ENCODE peak calls at places on chromosomes 4 and X, in nine cellular contexts. T, G, B, L, R, A, S, Q and C are unnamed samples.

GRCh38 chr4:8369426-8370105 is 71.0 kb downstream of the ACOX3 start:
- DNase-seq in T (no peak), G (no peak), B (no peak), L (no peak), R (no peak), A (no peak), S (no peak), Q (no peak), C (no peak)

GRCh38 chr4:118335316-118335715 is 17.5 kb downstream of the PRSS12 start:
- DNase-seq in T (no peak), G (no peak), B (no peak), L (no peak), R (no peak), A (no peak), S (no peak), Q (no peak), C (no peak)

GRCh38 chr4:52991452-52991851 is 129.3 kb downstream of the RASL11B start:
- DNase-seq in T (no peak), G (no peak), B (no peak), L (no peak), R (no peak), A (no peak), S (no peak), Q (no peak), C (no peak)

GRCh38 chrX:154502098-154502497 is 11.7 kb upstream of the SLC10A3 start:
- DNase-seq in T (no peak), G (no peak), B (no peak), L (no peak), R (no peak), A (no peak), S (no peak), Q (no peak), C (no peak)

GRCh38 chr4:157096439-157096838 is 20.5 kb downstream of the GLRB start:
- DNase-seq in T (peak), G (no peak), B (no peak), L (no peak), R (no peak), A (no peak), S (no peak), Q (peak), C (no peak)

GRCh38 chrX:22527302-22527701 is 254.6 kb downstream of the CBLL2 start:
- DNase-seq in T (no peak), G (no peak), B (no peak), L (no peak), R (no peak), A (no peak), S (no peak), Q (no peak), C (no peak)

GRCh38 chr4:113745724-113746123 is 15.8 kb downstream of the CAMK2D start:
- DNase-seq in T (no peak), G (no peak), B (no peak), L (no peak), R (no peak), A (no peak), S (no peak), Q (no peak), C (no peak)

GRCh38 chr4:54063737-54064316 is 578 bp downstream of the CHIC2 start:
- DNase-seq in T (peak), G (peak), B (no peak), L (no peak), R (peak), A (peak), S (peak), Q (no peak), C (peak)

GRCh38 chr4:183816882-183817509 is 88.1 kb upstream of the STOX2 start:
- DNase-seq in T (no peak), G (no peak), B (no peak), L (no peak), R (no peak), A (no peak), S (no peak), Q (no peak), C (no peak)

GRCh38 chr4:140237616-140238352 is 83.8 kb upstream of the MAML3 start:
- DNase-seq in T (peak), G (no peak), B (no peak), L (peak), R (peak), A (peak), S (peak), Q (peak), C (peak)

GRCh38 chr4:118076958-118077766 is 42.9 kb downstream of the NDST3 start:
- DNase-seq in T (peak), G (no peak), B (no peak), L (no peak), R (no peak), A (peak), S (no peak), Q (peak), C (no peak)

GRCh38 chrX:103607385-103608304 is at the start of gene TCEAL3:
- DNase-seq in T (peak), G (peak), B (peak), L (no peak), R (peak), A (peak), S (peak), Q (peak), C (peak)

GRCh38 chrX:19040373-19040772 is 56.5 kb upstream of the PHKA2 start:
- DNase-seq in T (no peak), G (no peak), B (no peak), L (no peak), R (no peak), A (no peak), S (no peak), Q (no peak), C (no peak)

GRCh38 chrX:34900691-34901090 is 41.9 kb upstream of the FAM47B start:
- DNase-seq in T (peak), G (no peak), B (no peak), L (no peak), R (no peak), A (no peak), S (no peak), Q (peak), C (no peak)

GRCh38 chr4:177447417-177448004 is 5.3 kb upstream of the AGA start:
- DNase-seq in T (no peak), G (no peak), B (no peak), L (no peak), R (no peak), A (no peak), S (no peak), Q (no peak), C (no peak)

GRCh38 chrX:153775293-153775595 is 5.6 kb upstream of the SRPK3 start:
- DNase-seq in T (no peak), G (no peak), B (no peak), L (no peak), R (no peak), A (no peak), S (no peak), Q (no peak), C (no peak)

GRCh38 chr4:2848449-2848848 is 4.8 kb downstream of the ADD1 start:
- DNase-seq in T (no peak), G (no peak), B (no peak), L (no peak), R (no peak), A (no peak), S (no peak), Q (peak), C (no peak)

GRCh38 chr4:108502366-108502765 is 118.0 kb upstream of the RPL34 start:
- DNase-seq in T (no peak), G (no peak), B (no peak), L (no peak), R (no peak), A (no peak), S (no peak), Q (no peak), C (no peak)

GRCh38 chr4:120731561-120731960 is 191.0 kb downstream of the PRDM5 start:
- DNase-seq in T (peak), G (no peak), B (no peak), L (no peak), R (no peak), A (no peak), S (no peak), Q (peak), C (no peak)

GRCh38 chr4:152480901-152481300 is 55.0 kb downstream of the FBXW7 start:
- DNase-seq in T (no peak), G (no peak), B (no peak), L (no peak), R (no peak), A (no peak), S (no peak), Q (no peak), C (no peak)

GRCh38 chr4:182238355-182238931 is 4.8 kb upstream of the TENM3 start:
- DNase-seq in T (no peak), G (no peak), B (no peak), L (no peak), R (no peak), A (no peak), S (no peak), Q (peak), C (no peak)

GRCh38 chrX:63434665-63435064 is 83.5 kb upstream of the SPIN4 start:
- DNase-seq in T (no peak), G (no peak), B (no peak), L (no peak), R (no peak), A (peak), S (no peak), Q (peak), C (no peak)

GRCh38 chr4:164252286-164252685 is 501.6 kb upstream of the SMIM31 start:
- DNase-seq in T (peak), G (no peak), B (no peak), L (no peak), R (no peak), A (no peak), S (no peak), Q (peak), C (peak)

GRCh38 chr4:8578717-8579116 is 1.5 kb upstream of the GPR78 start:
- DNase-seq in T (no peak), G (no peak), B (no peak), L (no peak), R (no peak), A (no peak), S (no peak), Q (no peak), C (no peak)

GRCh38 chrX:46758956-46759644 is at the start of gene SLC9A7:
- DNase-seq in T (peak), G (peak), B (peak), L (no peak), R (peak), A (peak), S (no peak), Q (no peak), C (peak)

GRCh38 chrX:39907964-39908616 is 189.7 kb downstream of the BCOR start:
- DNase-seq in T (peak), G (no peak), B (no peak), L (peak), R (peak), A (no peak), S (no peak), Q (peak), C (peak)

GRCh38 chr4:107147864-107148263 is 111.8 kb upstream of the DKK2 start:
- DNase-seq in T (no peak), G (no peak), B (no peak), L (no peak), R (no peak), A (no peak), S (no peak), Q (no peak), C (no peak)

GRCh38 chr4:153785830-153786721 is 2.8 kb downstream of the SFRP2 start:
- DNase-seq in T (peak), G (no peak), B (no peak), L (no peak), R (no peak), A (no peak), S (no peak), Q (peak), C (no peak)

GRCh38 chr4:125838924-125839323 is 524.2 kb downstream of the FAT4 start:
- DNase-seq in T (peak), G (no peak), B (no peak), L (no peak), R (no peak), A (no peak), S (no peak), Q (no peak), C (no peak)

DNA sequence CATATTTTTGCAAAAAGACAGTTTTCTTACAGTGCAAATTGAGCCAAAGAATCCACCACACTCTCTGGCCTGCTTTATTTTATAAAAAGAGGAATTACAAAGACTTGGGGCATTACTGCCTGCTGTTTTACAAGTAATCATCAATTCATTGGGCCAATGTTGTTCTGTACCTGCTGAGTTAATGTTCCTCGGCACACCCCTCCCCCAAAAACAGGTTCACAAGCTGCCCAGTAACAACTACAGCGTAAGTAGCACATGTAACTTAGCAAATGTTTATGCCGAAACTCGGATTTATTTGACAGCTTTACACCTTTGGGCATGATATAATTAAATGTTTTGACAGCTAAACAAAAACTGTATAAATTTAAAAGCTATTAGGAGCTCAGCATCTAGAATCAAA is 214.6 kb upstream of the MAB21L2 start:
- DNase-seq in T (no peak), G (no peak), B (no peak), L (no peak), R (no peak), A (no peak), S (no peak), Q (no peak), C (no peak)
- H3K27ac ChIP-seq in T (no peak), G (no peak), B (no peak), L (no peak), R (no peak), A (no peak), S (no peak), Q (no peak), C (no peak)

GRCh38 chr4:38598489-38598888 is 65.5 kb upstream of the KLF3 start:
- DNase-seq in T (no peak), G (no peak), B (no peak), L (no peak), R (no peak), A (no peak), S (no peak), Q (no peak), C (no peak)

GRCh38 chr4:38601244-38601915 is 62.6 kb upstream of the KLF3 start:
- DNase-seq in T (peak), G (no peak), B (no peak), L (no peak), R (no peak), A (no peak), S (no peak), Q (peak), C (no peak)

GRCh38 chr4:38601916-38602291 is 62.1 kb upstream of the KLF3 start:
- DNase-seq in T (no peak), G (no peak), B (no peak), L (no peak), R (no peak), A (no peak), S (no peak), Q (no peak), C (no peak)

GRCh38 chr4:38603652-38604051 is 60.3 kb upstream of the KLF3 start:
- DNase-seq in T (no peak), G (no peak), B (no peak), L (no peak), R (no peak), A (no peak), S (no peak), Q (no peak), C (no peak)

GRCh38 chr4:38600575-38600974 is 63.4 kb upstream of the KLF3 start:
- DNase-seq in T (no peak), G (no peak), B (no peak), L (no peak), R (no peak), A (no peak), S (no peak), Q (no peak), C (no peak)
- H3K27ac ChIP-seq in T (no peak), G (no peak), B (no peak), L (no peak), R (no peak), A (no peak), S (no peak), Q (no peak), C (no peak)

GRCh38 chrX:51889851-51890250 is 3.6 kb upstream of the MAGED1 start:
- DNase-seq in T (no peak), G (no peak), B (no peak), L (no peak), R (no peak), A (no peak), S (no peak), Q (no peak), C (no peak)

GRCh38 chrX:51893931-51894696 is 691 bp downstream of the MAGED1 start:
- DNase-seq in T (peak), G (no peak), B (peak), L (no peak), R (peak), A (peak), S (no peak), Q (no peak), C (peak)

GRCh38 chrX:51891245-51891644 is 2.2 kb upstream of the MAGED1 start:
- DNase-seq in T (no peak), G (no peak), B (no peak), L (no peak), R (no peak), A (no peak), S (no peak), Q (no peak), C (no peak)

GRCh38 chrX:51892921-51893745 is at the start of gene MAGED1:
- DNase-seq in T (peak), G (peak), B (peak), L (peak), R (peak), A (peak), S (peak), Q (peak), C (peak)

GRCh38 chrX:51891821-51892551 is 1.4 kb upstream of the MAGED1 start:
- DNase-seq in T (peak), G (peak), B (no peak), L (no peak), R (peak), A (no peak), S (no peak), Q (peak), C (peak)
- H3K27ac ChIP-seq in T (peak), G (peak), B (no peak), L (peak), R (peak), A (no peak), S (no peak), Q (peak), C (peak)

DNA sequence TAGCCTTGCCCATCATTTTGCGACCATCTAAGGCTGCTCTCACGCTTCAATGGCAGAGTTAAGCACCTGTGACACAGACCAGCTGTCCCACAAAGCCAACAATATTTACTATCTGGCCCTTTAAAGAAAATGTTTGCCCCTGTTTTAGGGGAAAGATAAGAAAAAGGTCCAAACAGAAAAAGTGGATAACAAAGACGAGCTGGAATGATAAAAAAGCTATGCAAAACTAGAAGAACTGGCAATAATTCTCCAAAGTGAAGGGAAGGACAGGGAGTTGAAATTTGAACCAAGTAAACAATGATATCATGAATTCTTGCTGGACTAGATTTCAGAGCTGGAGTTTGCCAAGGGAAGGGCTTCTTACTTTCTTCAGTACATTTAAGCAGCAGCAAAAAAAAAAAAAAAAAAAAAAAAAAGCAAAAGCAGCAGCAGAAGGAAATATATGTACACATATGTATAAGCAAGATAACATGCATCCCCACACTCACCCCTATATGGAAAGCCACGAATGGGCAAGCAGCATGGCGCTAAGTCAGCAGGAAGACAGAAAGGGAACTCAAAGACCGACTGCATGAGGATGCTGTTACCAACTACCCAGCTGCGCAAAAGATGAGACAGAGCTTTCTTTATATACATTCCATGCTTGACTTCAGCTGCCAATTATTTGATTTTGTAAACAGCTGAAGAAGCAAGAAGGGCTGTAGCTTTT is 12.4 kb downstream of the TRAPPC2 start:
- DNase-seq in T (peak), G (no peak), B (no peak), L (no peak), R (no peak), A (no peak), S (no peak), Q (peak), C (no peak)
- H3K27ac ChIP-seq in T (peak), G (peak), B (peak), L (no peak), R (peak), A (peak), S (peak), Q (no peak), C (no peak)

DNA sequence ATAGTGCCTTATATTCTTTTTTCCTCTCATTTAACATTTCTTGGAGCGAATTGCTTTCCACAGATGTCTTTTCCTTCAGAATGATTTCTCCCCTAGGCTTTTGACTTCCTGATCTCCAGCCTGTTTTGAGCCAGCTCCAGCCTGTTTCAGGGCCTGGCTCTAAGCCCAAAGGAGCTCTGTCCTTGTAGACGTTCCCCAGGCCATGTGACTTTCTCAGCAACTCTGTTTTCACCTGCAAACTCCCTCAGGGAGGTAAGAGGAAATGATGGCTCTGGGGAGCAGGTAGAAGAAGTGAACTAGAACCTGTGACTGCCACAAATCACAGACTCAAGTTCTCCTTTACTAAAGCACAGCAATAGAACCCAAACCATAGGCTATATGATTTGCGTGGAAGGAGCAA is 89.0 kb downstream of the AKAP4 start:
- DNase-seq in T (no peak), G (no peak), B (no peak), L (no peak), R (no peak), A (peak), S (no peak), Q (no peak), C (no peak)
- H3K27ac ChIP-seq in T (no peak), G (no peak), B (no peak), L (no peak), R (no peak), A (no peak), S (no peak), Q (no peak), C (no peak)

GRCh38 chr4:80134936-80135701 is 62.1 kb upstream of the ANTXR2 start:
- DNase-seq in T (no peak), G (no peak), B (no peak), L (no peak), R (no peak), A (no peak), S (no peak), Q (peak), C (no peak)

GRCh38 chr4:80137631-80138030 is 59.7 kb upstream of the PRDM8 start:
- DNase-seq in T (no peak), G (no peak), B (no peak), L (no peak), R (no peak), A (no peak), S (no peak), Q (no peak), C (no peak)

GRCh38 chr4:80135702-80136058 is 61.6 kb upstream of the PRDM8 start:
- DNase-seq in T (no peak), G (no peak), B (no peak), L (no peak), R (no peak), A (no peak), S (no peak), Q (no peak), C (no peak)

GRCh38 chr4:80138556-80139538 is 58.5 kb upstream of the PRDM8 start:
- DNase-seq in T (peak), G (peak), B (peak), L (no peak), R (no peak), A (no peak), S (no peak), Q (peak), C (no peak)

DNA sequence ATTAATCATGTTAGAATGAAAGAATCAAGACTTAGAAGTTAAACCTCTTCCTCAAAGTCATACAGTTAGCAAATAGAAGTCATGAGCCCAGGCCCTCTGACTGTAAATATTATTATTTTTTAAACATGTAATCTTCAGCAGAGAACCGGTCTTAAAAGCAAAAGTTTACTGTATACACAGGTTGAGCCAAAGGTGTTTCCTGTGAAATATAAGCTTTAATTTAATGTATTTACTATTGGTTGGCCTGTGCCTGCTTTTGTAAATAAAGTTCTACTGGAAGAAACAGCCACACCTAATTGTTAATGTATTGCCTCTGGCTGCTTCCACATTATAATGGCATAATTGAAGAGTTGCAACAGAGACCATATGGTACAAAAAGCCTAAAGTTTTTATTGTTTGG is 61.1 kb upstream of the PRDM8 start:
- DNase-seq in T (no peak), G (no peak), B (no peak), L (no peak), R (no peak), A (no peak), S (no peak), Q (no peak), C (no peak)
- H3K27ac ChIP-seq in T (no peak), G (no peak), B (peak), L (no peak), R (no peak), A (no peak), S (no peak), Q (no peak), C (no peak)